ENCODE peak calls at places on chromosomes 12 and 14, in four cellular contexts. T is transverse colon, D is mammary epithelial cell, U is Peyer's patch. Y is an unnamed sample.

GRCh38 chr14:64734990-64735389 is 30.8 kb downstream of the PLEKHG3 start:
- DNase-seq in T (no peak), U (no peak), D (no peak), Y (no peak)

GRCh38 chr12:109385339-109386078 is 37.8 kb downstream of the MYO1H start:
- DNase-seq in U (no peak), D (peak), T (no peak), Y (peak)

GRCh38 chr12:118430516-118430915 is 54.2 kb downstream of the SUDS3 start:
- DNase-seq in D (no peak), U (no peak), T (no peak), Y (no peak)

GRCh38 chr12:56321027-56321426 is 5.2 kb upstream of the CNPY2 start:
- DNase-seq in T (no peak), D (no peak), U (no peak), Y (no peak)

GRCh38 chr12:3931721-3932120 is 58.5 kb upstream of the PARP11 start:
- DNase-seq in D (no peak), U (no peak), T (no peak), Y (no peak)

GRCh38 chr12:18472304-18472703 is 211.0 kb downstream of the PIK3C2G start:
- DNase-seq in D (no peak), T (no peak), U (no peak), Y (no peak)

GRCh38 chr12:106001819-106002218 is 136.9 kb downstream of the NUAK1 start:
- DNase-seq in T (no peak), U (no peak), D (peak), Y (no peak)

GRCh38 chr14:35380794-35381193 is 23.8 kb downstream of the NFKBIA start:
- DNase-seq in D (no peak), T (peak), U (peak), Y (no peak)

GRCh38 chr12:12592930-12593329 is 18.7 kb upstream of the CREBL2 start:
- DNase-seq in U (no peak), D (no peak), T (no peak), Y (peak)

GRCh38 chr12:48183091-48183875 is at the start of gene CCDC184:
- DNase-seq in D (peak), U (peak), T (peak), Y (peak)

GRCh38 chr14:100421756-100422470 is 98.8 kb downstream of the SLC25A47 start:
- DNase-seq in U (peak), D (no peak), T (no peak), Y (no peak)
- TF ChIP-seq CTCF in U (no peak), D (no peak), T (no peak), Y (no peak)

DNA sequence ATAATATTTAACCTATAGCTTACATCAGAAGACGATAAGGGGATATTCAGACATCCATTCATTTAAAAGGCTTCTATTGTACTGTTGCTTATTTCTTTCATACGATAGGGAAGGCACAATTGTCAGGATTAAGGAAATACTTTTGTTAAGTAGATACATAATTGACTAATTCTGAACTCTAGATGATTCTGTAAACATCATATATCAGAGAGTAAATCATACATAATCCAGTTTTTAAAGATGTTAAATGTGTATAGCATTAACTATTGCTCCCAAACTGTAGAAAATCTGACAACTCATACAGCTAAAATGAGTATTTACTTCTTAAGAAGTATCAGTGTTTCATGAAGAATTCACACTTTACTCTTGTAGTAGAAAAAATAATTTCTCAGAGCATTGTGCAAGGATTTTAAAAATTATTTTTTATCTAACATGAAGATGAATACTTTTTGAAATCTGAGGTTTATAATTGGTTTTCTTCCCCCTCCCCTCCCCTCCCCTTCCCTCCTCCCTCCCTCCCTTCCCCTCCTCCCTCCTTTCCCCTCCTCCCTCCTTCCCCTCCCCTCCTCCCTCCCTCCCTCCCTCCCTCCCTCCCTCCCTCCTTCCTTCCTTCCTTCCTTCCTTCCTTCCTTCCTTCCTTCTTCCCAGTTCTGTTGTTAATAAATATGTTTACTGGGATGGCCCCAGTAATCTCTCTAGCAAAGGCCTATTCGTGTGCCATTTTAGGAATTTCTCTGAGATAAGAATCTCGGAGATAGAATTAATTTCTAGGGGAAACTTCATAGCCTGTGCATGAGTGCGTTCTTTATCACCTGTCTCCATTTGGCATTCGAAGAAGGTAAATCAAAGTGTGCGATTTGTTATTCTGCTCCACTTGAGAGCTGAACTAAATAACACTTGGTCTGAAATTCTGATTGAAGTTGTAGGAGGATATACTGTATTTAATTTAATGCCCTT is 2.3 kb downstream of the NPAS3 start:
- DNase-seq in T (no peak), U (no peak), D (no peak), Y (no peak)
- H3K4me3 ChIP-seq in T (peak), U (no peak), D (no peak), Y (no peak)

GRCh38 chr12:7075518-7075917 is 15.0 kb downstream of the C1S start:
- DNase-seq in D (no peak), U (no peak), T (no peak), Y (no peak)
- TF ChIP-seq CTCF in D (no peak), U (no peak), T (no peak), Y (no peak)

GRCh38 chr14:60977848-60978247 is 3.0 kb downstream of the TRMT5 start:
- DNase-seq in T (no peak), D (no peak), U (no peak), Y (no peak)
- H3K4me3 ChIP-seq in T (no peak), D (no peak), U (no peak), Y (peak)

GRCh38 chr12:14618990-14619389 is 51.3 kb upstream of the PLBD1 start:
- DNase-seq in U (no peak), T (no peak), D (peak), Y (peak)
- TF ChIP-seq CTCF in U (peak), T (peak), D (peak), Y (peak)

Y was measured in astrocyte of the spinal cord.